ENCODE peak calls at places on chromosome 2, in eight cellular contexts. J, Y, U, I, R, T, S and N are unnamed samples.

GRCh38 chr2:23757686-23758433 is 169.1 kb downstream of the ATAD2B start:
- DNase-seq in R (no peak), U (no peak), I (no peak), Y (no peak), J (peak), T (no peak), S (no peak), N (no peak)

GRCh38 chr2:113888641-113889470 is 1.0 kb upstream of the ACTR3 start:
- DNase-seq in S (no peak), I (peak), R (no peak), U (no peak), T (no peak), J (no peak), Y (no peak), N (peak)

GRCh38 chr2:240972636-240973521 is 25.5 kb upstream of the SNED1 start:
- DNase-seq in J (no peak), U (no peak), T (no peak), I (peak), S (no peak), R (no peak), Y (peak), N (no peak)

GRCh38 chr2:20011276-20012031 is 1.0 kb downstream of the MATN3 start:
- DNase-seq in J (no peak), S (no peak), R (no peak), T (no peak), I (no peak), U (no peak), Y (peak), N (no peak)

GRCh38 chr2:241218131-241219029 is 29.9 kb downstream of the ANO7 start:
- DNase-seq in T (peak), R (no peak), Y (peak), S (peak), U (no peak), J (peak), I (peak), N (peak)

GRCh38 chr2:155372969-155373368 is 674.5 kb downstream of the KCNJ3 start:
- DNase-seq in J (no peak), T (no peak), I (no peak), R (no peak), U (no peak), S (no peak), Y (no peak), N (no peak)

GRCh38 chr2:164498841-164499240 is 122.4 kb downstream of the GRB14 start:
- DNase-seq in U (no peak), R (no peak), Y (no peak), I (no peak), S (no peak), J (no peak), T (no peak), N (no peak)

GRCh38 chr2:62469558-62469957 is 36.4 kb downstream of the TMEM17 start:
- DNase-seq in R (no peak), I (no peak), J (no peak), S (no peak), Y (no peak), T (no peak), U (no peak), N (no peak)

GRCh38 chr2:156110890-156111289 is 221.6 kb downstream of the NR4A2 start:
- DNase-seq in R (no peak), S (no peak), J (peak), U (no peak), Y (peak), I (peak), T (no peak), N (peak)

GRCh38 chr2:45826889-45827635 is 175.6 kb downstream of the PRKCE start:
- DNase-seq in J (no peak), R (peak), I (peak), S (peak), T (no peak), Y (no peak), U (no peak), N (peak)

GRCh38 chr2:119005081-119005480 is 63.1 kb downstream of the MARCO start:
- DNase-seq in R (no peak), S (no peak), I (no peak), Y (no peak), J (no peak), U (peak), T (no peak), N (no peak)

GRCh38 chr2:66775730-66776422 is 341.0 kb downstream of the MEIS1 start:
- DNase-seq in Y (no peak), I (no peak), T (no peak), J (no peak), S (no peak), R (peak), U (no peak), N (no peak)

GRCh38 chr2:193810533-193810932 is 1615.8 kb upstream of the TMEFF2 start:
- DNase-seq in Y (no peak), R (no peak), J (no peak), U (no peak), S (no peak), I (no peak), T (no peak), N (no peak)

GRCh38 chr2:120434909-120435308 is 89.0 kb downstream of the INHBB start:
- DNase-seq in U (no peak), T (no peak), Y (no peak), R (no peak), I (no peak), J (no peak), S (no peak), N (no peak)

GRCh38 chr2:10665833-10666232 is 23.9 kb downstream of the NOL10 start:
- DNase-seq in Y (no peak), U (no peak), I (no peak), T (no peak), R (no peak), J (no peak), S (no peak), N (no peak)

GRCh38 chr2:209495855-209496585 is 72.2 kb downstream of the MAP2 start:
- DNase-seq in S (peak), T (no peak), R (no peak), J (peak), U (no peak), I (peak), Y (peak), N (no peak)

GRCh38 chr2:128797937-128798336 is 479.3 kb upstream of the HS6ST1 start:
- DNase-seq in S (peak), J (no peak), U (peak), R (no peak), T (peak), Y (no peak), I (peak), N (no peak)

GRCh38 chr2:150584081-150584480 is 96.6 kb upstream of the RND3 start:
- DNase-seq in T (no peak), J (no peak), S (no peak), U (no peak), Y (no peak), I (no peak), R (no peak), N (no peak)

GRCh38 chr2:189328451-189329249 is 112.6 kb upstream of the WDR75 start:
- DNase-seq in R (no peak), U (no peak), T (no peak), Y (no peak), I (no peak), J (no peak), S (no peak), N (no peak)

GRCh38 chr2:106537711-106538275 is 50.6 kb downstream of the CD8B2 start:
- DNase-seq in U (no peak), J (no peak), Y (no peak), R (no peak), S (peak), T (no peak), I (no peak), N (no peak)

GRCh38 chr2:231452799-231453508 is 11.3 kb downstream of the NCL start:
- DNase-seq in S (no peak), R (no peak), I (no peak), J (peak), T (no peak), U (peak), Y (no peak), N (no peak)

GRCh38 chr2:7620255-7620654 is 703.0 kb downstream of the RNF144A start:
- DNase-seq in J (no peak), S (no peak), R (no peak), U (no peak), I (no peak), T (no peak), Y (no peak), N (no peak)

GRCh38 chr2:109487237-109487869 is 126.4 kb downstream of the SEPTIN10 start:
- DNase-seq in U (no peak), Y (no peak), T (no peak), S (no peak), R (no peak), J (no peak), I (no peak), N (no peak)

GRCh38 chr2:15674637-15675455 is 83.2 kb downstream of the DDX1 start:
- DNase-seq in J (no peak), Y (no peak), R (no peak), U (no peak), S (peak), T (no peak), I (peak), N (no peak)

GRCh38 chr2:160411167-160411566 is 82.4 kb downstream of the RBMS1 start:
- DNase-seq in R (no peak), J (no peak), Y (no peak), U (no peak), S (peak), T (no peak), I (no peak), N (no peak)

GRCh38 chr2:67854798-67855197 is 208.0 kb downstream of the C1D start:
- DNase-seq in S (no peak), T (no peak), Y (no peak), R (no peak), I (no peak), U (no peak), J (no peak), N (no peak)

GRCh38 chr2:18047896-18048657 is 169.6 kb downstream of the KCNS3 start:
- DNase-seq in U (no peak), T (no peak), J (no peak), R (no peak), Y (no peak), S (no peak), I (no peak), N (no peak)

GRCh38 chr2:63914311-63914710 is 72.6 kb downstream of the UGP2 start:
- DNase-seq in S (no peak), I (no peak), J (no peak), U (no peak), R (no peak), T (no peak), Y (no peak), N (no peak)

GRCh38 chr2:53970898-53971681 is at the start of gene PSME4:
- DNase-seq in U (peak), T (no peak), R (peak), S (peak), J (peak), Y (peak), I (peak), N (peak)

GRCh38 chr2:86786001-86786536 is 4.6 kb downstream of the CD8A start:
- DNase-seq in T (no peak), I (no peak), J (no peak), U (no peak), R (no peak), S (no peak), Y (no peak), N (no peak)

GRCh38 chr2:61469424-61470121 is 1.3 kb downstream of the USP34 start:
- DNase-seq in Y (no peak), T (no peak), J (no peak), I (no peak), R (no peak), U (no peak), S (no peak), N (no peak)

GRCh38 chr2:58131191-58132011 is 84.8 kb downstream of the VRK2 start:
- DNase-seq in J (peak), R (no peak), U (no peak), I (no peak), T (no peak), Y (peak), S (no peak), N (no peak)

GRCh38 chr2:15965564-15966019 is 25.2 kb downstream of the MYCN start:
- DNase-seq in S (no peak), Y (no peak), J (no peak), T (no peak), I (peak), R (no peak), U (no peak), N (no peak)

GRCh38 chr2:221876016-221876415 is 303.9 kb upstream of the EPHA4 start:
- DNase-seq in Y (no peak), I (no peak), U (no peak), J (no peak), S (no peak), T (no peak), R (no peak), N (no peak)

GRCh38 chr2:1826188-1826905 is 82.0 kb upstream of the PXDN start:
- DNase-seq in Y (no peak), T (no peak), I (no peak), S (no peak), U (no peak), R (no peak), J (no peak), N (no peak)

GRCh38 chr2:166647935-166648334 is 153.9 kb upstream of the SCN7A start:
- DNase-seq in T (no peak), J (no peak), I (no peak), U (no peak), S (no peak), Y (no peak), R (no peak), N (no peak)

DNA sequence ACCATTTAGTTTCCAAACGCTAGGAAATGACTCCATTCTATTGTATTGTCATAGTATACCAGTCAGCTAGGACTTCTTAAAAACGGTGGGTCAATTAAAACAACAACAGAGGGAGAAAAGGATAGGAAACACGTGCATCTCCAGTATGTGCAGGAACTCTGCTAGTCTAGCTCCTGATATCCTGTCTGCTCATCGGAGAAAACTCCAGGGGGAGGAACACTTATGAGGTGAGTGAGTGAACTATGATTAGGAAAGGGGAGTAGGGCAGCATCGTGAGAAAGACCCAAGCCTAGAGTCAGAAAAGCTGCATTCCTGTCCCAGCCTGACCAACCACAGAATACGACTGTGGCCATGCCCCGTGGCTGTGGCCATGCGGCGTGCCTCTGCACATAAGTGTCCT is 34.2 kb downstream of the DTNB start:
- DNase-seq in S (no peak), U (no peak), I (no peak), J (no peak), T (no peak), Y (no peak), R (no peak), N (no peak)
- TF ChIP-seq EP300 in S (no peak), U (no peak), I (no peak), J (no peak), T (no peak), Y (no peak), R (no peak), N (no peak)

GRCh38 chr2:100625731-100626130 is 62.9 kb downstream of the PDCL3 start:
- DNase-seq in R (no peak), I (no peak), U (no peak), S (no peak), T (no peak), J (no peak), Y (peak), N (no peak)
- TF ChIP-seq POLR2AphosphoS5 in R (no peak), I (no peak), U (no peak), S (no peak), T (no peak), J (no peak), Y (no peak), N (no peak)

GRCh38 chr2:227613272-227613660 is 1.4 kb downstream of the SCYGR3 start:
- DNase-seq in T (no peak), J (no peak), R (no peak), I (no peak), Y (no peak), S (peak), U (no peak), N (no peak)
- TF ChIP-seq EP300 in T (no peak), J (no peak), R (no peak), I (no peak), Y (no peak), S (no peak), U (no peak), N (no peak)

GRCh38 chr2:5125017-5125730 is 567.0 kb upstream of the SOX11 start:
- DNase-seq in I (no peak), S (no peak), U (no peak), R (no peak), T (no peak), J (no peak), Y (no peak), N (no peak)

GRCh38 chr2:5121106-5121505 is 571.1 kb upstream of the SOX11 start:
- DNase-seq in Y (peak), J (no peak), R (no peak), T (no peak), U (no peak), I (no peak), S (no peak), N (no peak)

GRCh38 chr2:5121677-5122076 is 570.5 kb upstream of the SOX11 start:
- DNase-seq in Y (peak), U (no peak), R (no peak), T (no peak), S (no peak), I (no peak), J (no peak), N (no peak)

DNA sequence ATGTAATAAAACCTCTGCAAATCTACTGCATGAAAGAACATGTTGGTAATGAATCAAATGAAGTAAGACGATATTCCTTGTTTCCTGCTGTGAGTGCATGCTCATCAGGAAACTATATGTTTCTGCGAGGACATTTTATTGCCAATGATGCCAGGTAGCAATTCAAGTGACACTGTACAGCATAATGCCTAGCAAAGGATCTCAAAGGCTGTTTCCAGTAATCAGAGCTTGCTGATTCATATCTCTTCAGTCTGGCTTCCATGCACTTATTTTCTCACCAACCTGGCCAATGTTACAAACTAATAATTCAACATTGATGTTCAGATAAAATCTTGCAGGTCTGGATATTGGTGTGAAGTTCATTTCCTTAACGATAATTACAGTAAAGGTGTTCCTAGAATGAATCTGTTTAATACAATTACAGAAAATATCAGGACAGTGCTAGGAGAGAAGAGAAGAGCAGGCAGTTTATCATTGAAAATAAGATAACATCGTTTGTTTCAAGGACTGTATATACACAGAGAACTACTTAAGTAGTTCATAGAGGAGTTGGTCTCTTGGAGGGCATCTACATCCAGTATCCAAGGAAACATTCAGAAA is 568.5 kb upstream of the SOX11 start:
- DNase-seq in Y (no peak), S (no peak), T (no peak), R (no peak), U (no peak), J (no peak), I (no peak), N (no peak)
- TF ChIP-seq POLR2AphosphoS5 in Y (no peak), S (no peak), T (no peak), R (no peak), U (no peak), J (no peak), I (no peak), N (no peak)